ENCODE peak calls at places on chromosomes 5 and 9, in four cellular contexts. M, K, W and G are unnamed samples.

GRCh38 chr5:17257705-17258273 is 40.4 kb downstream of the BASP1 start:
- DNase-seq in K (no peak), M (no peak), W (no peak), G (no peak)

GRCh38 chr9:20292002-20292401 is 330.3 kb downstream of the MLLT3 start:
- DNase-seq in K (no peak), W (no peak), M (no peak), G (no peak)

GRCh38 chr9:129995409-129996160 is 47.4 kb downstream of the FNBP1 start:
- DNase-seq in K (no peak), M (no peak), W (no peak), G (no peak)

GRCh38 chr5:179331591-179331990 is 13.7 kb downstream of the ADAMTS2 start:
- DNase-seq in M (no peak), K (no peak), W (no peak), G (no peak)

GRCh38 chr5:64690417-64691151 is at the start of gene SHISAL2B:
- DNase-seq in M (no peak), W (no peak), K (no peak), G (no peak)

GRCh38 chr9:69181908-69182353 is 7.9 kb downstream of the TJP2 start:
- DNase-seq in M (no peak), K (no peak), W (no peak), G (no peak)

GRCh38 chr9:16869140-16869903 is 1.1 kb downstream of the BNC2 start:
- DNase-seq in K (no peak), M (no peak), W (no peak), G (no peak)

GRCh38 chr5:151158287-151158661 is 695 bp upstream of the ANXA6 start:
- DNase-seq in K (no peak), W (no peak), M (no peak), G (no peak)

GRCh38 chr9:113587471-113588031 is 124.0 kb downstream of the RGS3 start:
- DNase-seq in K (no peak), M (no peak), W (no peak), G (no peak)

GRCh38 chr5:178605788-178606187 is 15.6 kb upstream of the COL23A1 start:
- DNase-seq in M (no peak), W (no peak), K (no peak), G (no peak)

GRCh38 chr9:99778308-99778707 is 43.4 kb upstream of the NR4A3 start:
- DNase-seq in W (peak; percentile 20), M (no peak), K (no peak), G (peak; percentile 25)

GRCh38 chr5:151034422-151035379 is 14.3 kb downstream of the GPX3 start:
- DNase-seq in K (no peak), W (no peak), M (no peak), G (no peak)

GRCh38 chr9:126986506-126986951 is 71.9 kb downstream of the RALGPS1 start:
- DNase-seq in M (no peak), W (no peak), K (no peak), G (peak; percentile 23)

GRCh38 chr9:95127249-95128176 is 190.0 kb downstream of the FANCC start:
- DNase-seq in M (peak; percentile 63), K (peak; percentile 64), W (peak; percentile 30), G (peak; percentile 65)

GRCh38 chr5:109945723-109946480 is 256.2 kb downstream of the MAN2A1 start:
- DNase-seq in K (no peak), M (no peak), W (no peak), G (no peak)

GRCh38 chr5:17343675-17344074 is 126.2 kb downstream of the BASP1 start:
- DNase-seq in M (no peak), W (peak; percentile 43), K (no peak), G (no peak)

GRCh38 chr9:137551656-137552534 is at the start of gene MRPL41:
- DNase-seq in W (peak; percentile 74), K (peak; percentile 85), M (peak; percentile 91), G (peak; percentile 79)

GRCh38 chr5:83987513-83988292 is 267.0 kb upstream of the HAPLN1 start:
- DNase-seq in W (no peak), M (no peak), K (no peak), G (no peak)

GRCh38 chr5:169299146-169299545 is 1.8 kb downstream of the SLIT3 start:
- DNase-seq in W (no peak), M (no peak), K (no peak), G (no peak)

GRCh38 chr5:87029951-87030350 is 237.7 kb upstream of the RASA1 start:
- DNase-seq in M (no peak), K (no peak), W (no peak), G (no peak)

GRCh38 chr9:4640027-4640426 is 22.1 kb upstream of the PLPP6 start:
- DNase-seq in M (no peak), K (peak; percentile 41), W (no peak), G (peak; percentile 33)

GRCh38 chr5:79107020-79107796 is 4.4 kb upstream of the BHMT start:
- DNase-seq in W (no peak), K (no peak), M (no peak), G (no peak)

GRCh38 chr5:691817-692529 is 1.2 kb downstream of the TPPP start:
- DNase-seq in K (no peak), W (no peak), M (no peak), G (no peak)

GRCh38 chr5:37668524-37669047 is 171.3 kb downstream of the GDNF start:
- DNase-seq in K (no peak), W (peak; percentile 94), M (peak; percentile 89), G (no peak)